ENCODE peak calls at places on chromosomes 4 and X, in four cellular contexts. Y, F, I and C are unnamed samples.

GRCh38 chr4:43837171-43837570 is 611.4 kb downstream of the KCTD8 start:
- DNase-seq in Y (no peak), F (no peak), I (no peak), C (no peak)

GRCh38 chr4:142886566-142886965 is 40.5 kb upstream of the INPP4B start:
- DNase-seq in Y (no peak), F (no peak), I (no peak), C (no peak)

GRCh38 chr4:33714971-33715370 is 2529.3 kb downstream of the ARAP2 start:
- DNase-seq in Y (no peak), F (no peak), I (no peak), C (no peak)

GRCh38 chr4:48509543-48509942 is 19.5 kb downstream of the ZAR1 start:
- DNase-seq in Y (no peak), F (no peak), I (no peak), C (no peak)

GRCh38 chr4:158255727-158256324 is 45.5 kb downstream of the TMEM144 start:
- DNase-seq in Y (no peak), F (no peak), I (no peak), C (no peak)

GRCh38 chr4:46994007-46994405 is 625 bp upstream of the GABRA4 start:
- DNase-seq in Y (no peak), F (no peak), I (no peak), C (no peak)

GRCh38 chr4:59135248-59135802 is 2025.1 kb upstream of the IGFBP7 start:
- DNase-seq in Y (no peak), F (no peak), I (no peak), C (no peak)

GRCh38 chr4:156783963-156784362 is 187.6 kb downstream of the PDGFC start:
- DNase-seq in Y (no peak), F (no peak), I (no peak), C (no peak)

GRCh38 chr4:148163011-148163410 is 279.2 kb downstream of the NR3C2 start:
- DNase-seq in Y (no peak), F (no peak), I (no peak), C (no peak)

GRCh38 chrX:39745782-39746181 is 352.0 kb downstream of the BCOR start:
- DNase-seq in Y (no peak), F (no peak), I (no peak), C (no peak)

GRCh38 chr4:3328814-3329663 is 36.2 kb downstream of the RGS12 start:
- DNase-seq in Y (no peak), F (peak), I (peak), C (no peak)

GRCh38 chr4:27248829-27249228 is 388.2 kb downstream of the STIM2 start:
- DNase-seq in Y (no peak), F (no peak), I (no peak), C (no peak)

GRCh38 chr4:27239651-27240050 is 379.0 kb downstream of the STIM2 start:
- DNase-seq in Y (no peak), F (no peak), I (no peak), C (no peak)

GRCh38 chr4:27242217-27242616 is 381.6 kb downstream of the STIM2 start:
- DNase-seq in Y (no peak), F (no peak), I (no peak), C (no peak)

GRCh38 chr4:27245216-27245615 is 384.6 kb downstream of the STIM2 start:
- DNase-seq in Y (no peak), F (no peak), I (no peak), C (no peak)
- TF ChIP-seq CTCF in Y (no peak), F (no peak), I (no peak), C (no peak)

DNA sequence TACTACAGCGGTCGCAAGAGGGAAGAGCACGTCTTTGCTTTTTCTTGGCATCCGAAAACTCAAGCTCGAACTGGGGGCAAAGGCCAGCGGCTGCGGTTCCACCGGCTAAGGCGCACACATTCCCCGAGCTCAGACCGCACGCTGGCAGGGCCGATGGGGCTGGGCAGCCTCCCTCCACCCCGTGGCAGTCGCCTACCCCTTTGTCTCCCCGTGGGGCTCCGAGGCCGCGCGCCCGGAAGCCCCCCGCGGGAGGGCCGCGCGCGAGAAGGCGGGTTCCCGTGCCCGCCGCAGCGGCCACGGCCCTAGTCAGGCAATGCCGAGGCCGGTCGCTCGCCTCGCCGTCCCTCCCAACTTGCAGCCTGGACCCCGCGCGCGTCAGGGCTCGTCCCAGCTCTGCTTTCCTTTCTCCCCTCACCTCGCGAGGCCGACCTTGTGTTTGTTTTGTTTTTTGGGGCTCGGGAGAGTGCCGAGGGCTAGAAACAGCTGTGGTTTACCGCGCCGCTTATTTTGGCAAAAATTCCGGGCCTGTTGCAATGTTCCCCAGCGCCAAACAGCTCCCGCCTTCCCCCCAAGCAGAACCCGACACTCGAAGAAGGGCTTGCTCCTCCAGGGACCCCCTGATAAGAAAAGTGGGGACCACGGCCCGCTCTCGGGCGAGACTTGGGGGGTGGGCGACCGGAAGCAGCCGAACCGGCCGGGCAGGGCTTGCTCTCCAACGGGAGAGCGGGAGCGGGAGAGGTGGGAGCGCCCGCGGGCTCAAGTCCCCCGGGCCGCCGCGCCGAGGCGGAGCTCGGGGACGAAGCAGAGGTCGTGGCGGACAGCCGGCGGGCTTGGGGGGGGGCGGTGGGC is 553 bp upstream of the N4BP2 start:
- DNase-seq in Y (no peak), F (peak), I (peak), C (peak)
- TF ChIP-seq POLR2A in Y (peak), F (no peak), I (peak), C (peak)

GRCh38 chrX:65463550-65463949 is 71.0 kb downstream of the LAS1L start:
- DNase-seq in Y (no peak), F (no peak), I (no peak), C (no peak)
- H3K4me3 ChIP-seq in Y (no peak), F (no peak), I (no peak), C (no peak)

DNA sequence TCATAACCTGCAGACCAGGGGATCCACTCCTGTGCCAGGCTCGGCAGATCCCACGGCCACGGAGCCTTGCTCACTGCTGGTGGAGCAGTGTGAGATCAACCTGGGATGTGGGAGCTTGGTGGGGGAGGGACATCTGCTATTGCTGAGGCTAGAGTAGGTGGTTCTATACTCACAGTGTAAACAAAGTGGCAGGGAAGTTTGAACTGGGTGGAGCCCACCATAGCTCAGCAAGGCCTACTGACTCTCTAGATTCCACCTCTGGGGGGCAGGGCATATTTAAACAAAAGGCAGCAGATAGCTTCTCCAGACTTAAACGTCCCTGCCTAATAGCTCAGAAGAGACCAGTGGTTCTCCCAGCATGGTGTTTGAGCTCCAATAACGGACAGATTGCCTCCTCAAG is 54.7 kb upstream of the EPHA5 start:
- DNase-seq in Y (no peak), F (no peak), I (no peak), C (no peak)
- TF ChIP-seq CTCF in Y (no peak), F (no peak), I (no peak), C (no peak)

DNA sequence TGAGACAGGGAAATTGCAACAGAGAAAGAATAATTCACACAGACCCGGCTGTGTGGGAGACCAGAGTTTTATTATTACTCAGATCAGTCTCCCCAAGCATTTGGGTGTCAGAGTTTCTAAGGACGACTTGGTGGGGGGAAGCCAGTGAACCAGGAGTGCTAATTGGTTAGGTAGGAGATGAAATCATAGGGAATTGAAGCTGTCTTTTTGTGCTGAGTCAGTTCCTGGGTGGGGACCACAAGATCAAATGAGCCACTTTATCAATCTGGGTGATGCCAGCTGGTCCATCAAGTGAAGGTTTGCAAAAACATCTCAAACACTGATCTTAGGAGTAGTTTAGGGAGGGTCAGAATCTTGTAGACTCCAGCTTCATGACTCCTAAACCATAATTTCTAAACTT is 560.7 kb downstream of the ADGRL3 start:
- DNase-seq in Y (no peak), F (no peak), I (no peak), C (no peak)
- TF ChIP-seq POLR2A in Y (no peak), F (no peak), I (no peak), C (no peak)

GRCh38 chr4:182019148-182019652 is 224.0 kb upstream of the TENM3 start:
- DNase-seq in Y (peak), F (no peak), I (no peak), C (no peak)
- H3K4me3 ChIP-seq in Y (no peak), F (no peak), I (no peak), C (no peak)

GRCh38 chr4:1856071-1856919 is at the start of gene LETM1:
- DNase-seq in Y (peak), F (peak), I (peak), C (peak)
- TF ChIP-seq CTCF in Y (no peak), F (no peak), I (no peak), C (peak)